ENCODE peak calls at places on chromosomes 13 and 19, in five cellular contexts. P is heart right ventricle, J is right cardiac atrium, L is tibial nerve, M is GM23248. E is an unnamed sample.

GRCh38 chr19:19615086-19615485 is 3.4 kb downstream of the PBX4 start:
- DNase-seq in L (no peak), P (no peak), M (peak; percentile 72), J (no peak), E (peak; percentile 24)

GRCh38 chr13:33174980-33175379 is 110.6 kb downstream of the STARD13 start:
- DNase-seq in M (peak; percentile 27), J (no peak), L (no peak), P (no peak), E (peak; percentile 49)

GRCh38 chr13:66348745-66349720 is 881.1 kb downstream of the PCDH9 start:
- DNase-seq in P (no peak), J (peak; percentile 46), L (no peak), M (no peak), E (no peak)

GRCh38 chr13:32894589-32895001 is 121.6 kb upstream of the KL start:
- DNase-seq in J (no peak), M (peak; percentile 85), L (no peak), P (no peak), E (peak; percentile 88)

GRCh38 chr13:113820813-113821651 is 42.8 kb downstream of the GAS6 start:
- DNase-seq in P (peak; percentile 77), J (peak; percentile 89), L (peak; percentile 73), M (peak; percentile 99), E (peak; percentile 98)

GRCh38 chr19:29620931-29621351 is 14.9 kb downstream of the POP4 start:
- DNase-seq in J (no peak), M (no peak), P (no peak), L (no peak), E (no peak)

GRCh38 chr19:2888739-2889224 is 11.9 kb upstream of the ZNF57 start:
- DNase-seq in J (peak; percentile 74), P (peak; percentile 33), M (peak; percentile 36), L (no peak), E (no peak)

GRCh38 chr19:16316506-16316882 is 8.1 kb upstream of the KLF2 start:
- DNase-seq in P (no peak), M (no peak), J (no peak), L (no peak), E (no peak)

GRCh38 chr13:39516140-39516539 is 86.9 kb downstream of the LHFPL6 start:
- DNase-seq in P (no peak), M (peak; percentile 78), L (no peak), J (peak; percentile 30), E (peak; percentile 55)

GRCh38 chr13:97257228-97257755 is 35.2 kb downstream of the MBNL2 start:
- DNase-seq in J (no peak), P (no peak), M (no peak), L (no peak), E (no peak)

GRCh38 chr19:55358943-55359908 is 3.8 kb downstream of the GARIN5B start:
- DNase-seq in L (no peak), J (no peak), P (no peak), M (no peak), E (no peak)

GRCh38 chr19:1848399-1849131 is at the start of gene REXO1:
- DNase-seq in P (peak; percentile 96), L (peak; percentile 98), M (peak; percentile 90), J (peak; percentile 98), E (peak; percentile 74)

GRCh38 chr13:76723551-76724232 is 162.5 kb downstream of the KCTD12 start:
- DNase-seq in M (peak; percentile 95), L (no peak), P (no peak), J (no peak), E (peak; percentile 87)

GRCh38 chr13:101115762-101116161 is 300.5 kb downstream of the NALCN start:
- DNase-seq in M (peak; percentile 31), P (no peak), J (no peak), L (no peak), E (no peak)

GRCh38 chr13:107239213-107239612 is 671.3 kb upstream of the ARGLU1 start:
- DNase-seq in M (no peak), J (no peak), P (no peak), L (no peak), E (no peak)

GRCh38 chr13:35648109-35648508 is 171.6 kb upstream of the MAB21L1 start:
- DNase-seq in L (no peak), J (no peak), M (peak; percentile 5), P (no peak), E (no peak)

GRCh38 chr19:996051-996838 is 4.0 kb upstream of the GRIN3B start:
- DNase-seq in L (no peak), M (peak; percentile 84), P (no peak), J (peak; percentile 65), E (peak; percentile 55)

GRCh38 chr13:107553838-107554237 is 661.5 kb downstream of the LIG4 start:
- DNase-seq in J (no peak), L (no peak), P (no peak), M (peak; percentile 36), E (no peak)

GRCh38 chr19:916645-917322 is 349 bp upstream of the KISS1R start:
- DNase-seq in P (no peak), M (no peak), L (no peak), J (no peak), E (no peak)

GRCh38 chr19:18433735-18434398 is 4.1 kb downstream of the ISYNA1 start:
- DNase-seq in J (peak; percentile 84), M (no peak), L (no peak), P (no peak), E (no peak)

GRCh38 chr19:18434411-18435184 is 3.3 kb downstream of the ISYNA1 start:
- DNase-seq in M (peak; percentile 20), L (no peak), J (peak; percentile 63), P (no peak), E (no peak)

GRCh38 chr19:18431351-18432197 is 6.4 kb downstream of the ISYNA1 start:
- DNase-seq in J (peak; percentile 76), P (peak; percentile 17), L (no peak), M (no peak), E (no peak)

GRCh38 chr19:18432275-18433038 is 5.5 kb downstream of the ISYNA1 start:
- DNase-seq in P (no peak), M (no peak), L (no peak), J (no peak), E (no peak)

GRCh38 chr19:18433039-18433691 is 4.8 kb downstream of the ISYNA1 start:
- DNase-seq in P (no peak), M (peak; percentile 20), J (peak; percentile 87), L (no peak), E (no peak)
- H3K27ac ChIP-seq in P (peak overlapping the region; percentile 44), M (no peak overlapping the region), J (no peak overlapping the region), L (no peak overlapping the region), E (no peak overlapping the region)

GRCh38 chr13:41649659-41650058 is 192.3 kb downstream of the RGCC start:
- DNase-seq in J (no peak), L (no peak), P (no peak), M (peak; percentile 49), E (no peak)
- H3K27ac ChIP-seq in J (no peak overlapping the region), L (no peak overlapping the region), P (peak overlapping the region; percentile 70), M (no peak overlapping the region), E (no peak overlapping the region)

GRCh38 chr13:25902946-25903345 is 148.9 kb downstream of the SHISA2 start:
- DNase-seq in M (no peak), L (no peak), P (no peak), J (no peak), E (no peak)

GRCh38 chr13:25905411-25906010 is 146.3 kb downstream of the SHISA2 start:
- DNase-seq in M (no peak), L (no peak), J (no peak), P (no peak), E (no peak)

GRCh38 chr13:25904830-25905229 is 147.0 kb downstream of the SHISA2 start:
- DNase-seq in L (no peak), M (no peak), J (no peak), P (no peak), E (no peak)

GRCh38 chr13:25908390-25908789 is 143.4 kb downstream of the SHISA2 start:
- DNase-seq in M (no peak), P (no peak), L (no peak), J (no peak), E (no peak)

GRCh38 chr13:25906211-25906661 is 145.6 kb downstream of the SHISA2 start:
- DNase-seq in L (no peak), P (no peak), J (no peak), M (no peak), E (no peak)
- H3K27ac ChIP-seq in L (no peak overlapping the region), P (no peak overlapping the region), J (no peak overlapping the region), M (no peak overlapping the region), E (no peak overlapping the region)

DNA sequence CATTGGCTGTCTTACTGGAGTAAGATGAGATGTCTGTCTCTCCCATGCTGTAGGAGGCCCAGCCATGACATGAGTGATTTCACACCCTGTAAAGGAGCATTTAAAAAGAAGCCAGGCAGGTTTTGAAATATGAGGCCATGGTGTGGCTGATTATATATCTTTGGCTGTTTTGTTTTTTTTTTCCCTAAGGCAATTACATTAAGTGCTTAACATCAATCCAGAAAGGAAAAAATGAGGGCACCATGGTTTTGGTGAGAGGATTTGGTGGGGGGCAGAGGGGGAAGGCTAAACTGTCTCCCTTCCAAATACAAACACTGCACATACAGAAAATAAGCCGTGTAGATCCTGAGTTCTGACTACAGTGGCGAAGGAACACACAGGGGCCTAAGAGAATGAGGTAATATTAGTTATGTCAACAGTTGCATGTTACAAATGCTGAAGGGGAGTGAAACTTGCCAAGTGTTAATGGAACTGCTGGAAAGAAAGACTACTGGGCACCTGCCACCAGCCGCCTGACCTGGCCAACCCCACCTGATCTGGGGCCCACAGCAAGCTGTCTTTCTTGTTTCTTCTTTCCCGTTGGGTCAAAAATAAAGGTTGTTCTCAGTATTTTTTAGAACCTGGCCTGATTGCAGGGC is 183.7 kb upstream of the TSC22D1 start:
- DNase-seq in M (no peak), L (no peak), J (no peak), P (no peak), E (peak; percentile 50)
- H3K27ac ChIP-seq in M (peak overlapping the region; percentile 75), L (no peak overlapping the region), J (no peak overlapping the region), P (no peak overlapping the region), E (peak overlapping the region; percentile 89)

DNA sequence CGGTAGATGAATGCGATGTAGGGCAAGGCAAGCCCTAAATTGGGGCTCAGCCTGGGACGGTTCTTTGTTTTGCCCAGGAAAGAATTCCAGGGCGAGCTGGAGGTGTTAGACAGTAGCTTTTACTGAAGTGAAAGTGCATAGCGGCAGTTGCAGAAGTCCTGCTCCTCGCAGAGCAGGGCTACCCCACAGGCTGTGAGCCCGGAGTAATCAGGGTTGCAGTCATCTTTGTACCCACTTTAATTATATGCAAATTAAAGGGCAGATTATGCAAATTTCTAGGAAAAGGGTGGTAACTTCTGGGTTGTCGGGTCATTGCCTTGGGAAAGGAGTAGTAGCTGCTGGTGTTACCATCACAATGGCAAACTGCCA is 30.5 kb downstream of the VAV1 start:
- DNase-seq in L (no peak), M (no peak), P (no peak), J (no peak), E (no peak)
- H3K27ac ChIP-seq in L (no peak overlapping the region), M (no peak overlapping the region), P (no peak overlapping the region), J (peak overlapping the region; percentile 32), E (no peak overlapping the region)

GRCh38 chr19:53786744-53787143 is 37.4 kb downstream of the NLRP12 start:
- DNase-seq in J (no peak), M (no peak), L (no peak), P (no peak), E (no peak)

GRCh38 chr19:53780506-53780905 is 43.6 kb downstream of the NLRP12 start:
- DNase-seq in L (no peak), M (no peak), J (no peak), P (no peak), E (no peak)

GRCh38 chr19:53785196-53785889 is 38.8 kb downstream of the NLRP12 start:
- DNase-seq in P (no peak), L (no peak), M (no peak), J (no peak), E (no peak)

GRCh38 chr19:53782698-53783097 is 41.4 kb downstream of the NLRP12 start:
- DNase-seq in M (no peak), L (no peak), J (no peak), P (no peak), E (no peak)
- H3K27ac ChIP-seq in M (no peak overlapping the region), L (no peak overlapping the region), J (no peak overlapping the region), P (no peak overlapping the region), E (no peak overlapping the region)